ENCODE peak calls at places on chromosomes 11 and 22, in ten cellular contexts. G is suprapubic skin, D is activated B cell treated with CpG ODN at 0.5 μM for 24 hours, Q is cardiac muscle cell, L is tibial nerve, N is body of pancreas, J is lung, I is GM10248, K is choroid plexus epithelial cell, E is upper lobe of right lung. T is an unnamed sample.
A peak's percentile ranks its signal among the peaks of the same experiment; 100 is the strongest.

GRCh38 chr11:2777396-2777795 is 77.6 kb upstream of the KCNQ1OT1 start:
- DNase-seq in D (no peak), L (peak; percentile 6), E (peak; percentile 56), J (peak; percentile 26), I (no peak), K (no peak), Q (no peak), G (no peak), N (peak; percentile 30), T (no peak)

GRCh38 chr11:57571631-57572030 is 4.2 kb upstream of the UBE2L6 start:
- DNase-seq in J (no peak), D (no peak), N (no peak), Q (no peak), L (no peak), G (no peak), K (no peak), I (no peak), E (no peak), T (no peak)

GRCh38 chr11:24198458-24198857 is 298.4 kb upstream of the LUZP2 start:
- DNase-seq in N (no peak), E (no peak), J (no peak), K (peak; percentile 29), D (no peak), Q (no peak), I (no peak), G (no peak), L (no peak), T (no peak)

GRCh38 chr22:44191036-44191454 is 10.3 kb downstream of the PARVG start:
- DNase-seq in L (no peak), K (no peak), D (peak; percentile 61), I (peak; percentile 63), Q (no peak), N (no peak), G (no peak), J (no peak), E (peak; percentile 48), T (peak; percentile 69)

GRCh38 chr22:28029962-28030361 is 110.9 kb upstream of the PITPNB start:
- DNase-seq in J (no peak), D (no peak), Q (no peak), G (no peak), N (no peak), I (no peak), L (no peak), E (peak; percentile 48), K (no peak), T (no peak)

GRCh38 chr11:118532852-118533768 is 2.1 kb downstream of the TMEM25 start:
- DNase-seq in D (no peak), I (no peak), L (no peak), J (no peak), K (no peak), E (no peak), G (no peak), N (no peak), Q (no peak), T (no peak)

GRCh38 chr11:504053-504993 is 2.7 kb downstream of the RNH1 start:
- DNase-seq in D (peak; percentile 27), E (peak; percentile 81), I (no peak), K (peak; percentile 60), G (peak; percentile 80), J (peak; percentile 58), N (no peak), L (no peak), Q (no peak), T (no peak)

GRCh38 chr11:69939551-69940245 is 120.5 kb upstream of the FGF3 start:
- DNase-seq in N (peak; percentile 58), I (no peak), J (peak; percentile 57), E (peak; percentile 68), Q (peak; percentile 82), L (no peak), G (no peak), K (peak; percentile 52), D (no peak), T (no peak)

GRCh38 chr11:124707813-124708212 is 31.9 kb upstream of the NRGN start:
- DNase-seq in Q (no peak), J (no peak), E (no peak), I (no peak), N (no peak), D (no peak), K (no peak), G (no peak), L (no peak), T (no peak)

GRCh38 chr11:32162906-32163305 is 72.0 kb downstream of the RCN1 start:
- DNase-seq in K (no peak), Q (no peak), E (no peak), L (no peak), D (no peak), I (no peak), G (no peak), N (no peak), J (no peak), T (no peak)

GRCh38 chr11:118643142-118643994 is 36.0 kb downstream of the PHLDB1 start:
- DNase-seq in G (no peak), N (peak; percentile 73), L (no peak), K (no peak), E (no peak), J (no peak), I (no peak), Q (no peak), D (no peak), T (no peak)

GRCh38 chr11:11567862-11568650 is 53.7 kb downstream of the GALNT18 start:
- DNase-seq in K (no peak), G (no peak), E (no peak), Q (no peak), N (no peak), I (no peak), D (no peak), J (no peak), L (no peak), T (no peak)

GRCh38 chr22:30113494-30113893 is 33.2 kb downstream of the HORMAD2 start:
- DNase-seq in E (no peak), L (no peak), J (no peak), Q (no peak), K (no peak), D (no peak), N (no peak), G (no peak), I (no peak), T (no peak)

GRCh38 chr11:96084610-96085348 is 160.9 kb upstream of the MTMR2 start:
- DNase-seq in N (no peak), G (no peak), L (no peak), K (peak; percentile 56), D (no peak), J (no peak), I (no peak), Q (no peak), E (no peak), T (no peak)

DNA sequence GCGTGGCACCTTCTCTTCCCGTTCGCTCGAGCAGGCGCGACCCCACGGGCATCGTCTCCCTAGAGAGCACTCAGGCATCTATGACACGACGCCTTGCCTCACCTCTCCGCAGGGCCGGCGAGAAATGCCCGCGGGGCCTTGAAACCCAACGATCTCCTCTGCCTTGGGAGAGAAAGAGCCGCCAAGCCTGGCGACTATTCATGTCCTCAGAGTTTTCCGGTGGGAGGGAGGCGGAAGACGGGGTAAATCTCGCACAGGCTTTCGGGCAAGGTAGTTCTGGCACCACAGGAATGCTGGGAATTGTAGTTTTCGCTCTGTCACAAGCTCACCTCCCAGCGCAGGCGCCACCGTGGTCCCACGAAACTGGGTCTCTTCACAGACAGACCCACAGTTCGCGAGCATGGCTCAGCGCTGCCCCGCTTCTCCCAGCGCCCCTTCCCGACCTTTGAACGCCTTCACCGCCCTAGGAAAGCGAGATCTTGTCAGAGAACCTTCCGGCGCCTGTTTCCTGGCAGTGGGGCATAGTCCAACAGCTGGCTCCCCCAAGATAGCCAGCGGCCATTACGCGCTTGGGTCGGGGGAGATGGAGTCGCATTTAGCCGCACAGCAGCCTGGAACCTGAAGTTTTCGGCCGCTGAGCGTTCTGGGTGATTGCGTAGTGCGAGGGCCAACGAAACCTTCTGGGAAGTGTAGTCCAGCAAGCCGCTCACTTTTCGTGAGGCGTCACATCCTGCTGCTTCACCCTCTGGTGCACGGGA is at the start of gene CCDC90B:
- DNase-seq in K (peak; percentile 99), N (peak; percentile 98), Q (peak; percentile 97), J (peak; percentile 96), G (peak; percentile 96), I (peak; percentile 93), E (peak; percentile 96), L (peak; percentile 87), D (peak; percentile 86), T (peak; percentile 94)
- TF ChIP-seq CTCF in K (no peak), N (peak; percentile 24), Q (peak; percentile 23), J (no peak), G (no peak), I (peak; percentile 62), E (no peak), L (peak; percentile 44), D (no peak), T (peak; percentile 30)

GRCh38 chr22:19105867-19106802 is 16.1 kb downstream of the DGCR2 start:
- DNase-seq in Q (no peak), J (no peak), D (no peak), I (no peak), K (no peak), L (no peak), N (peak; percentile 37), E (peak; percentile 63), G (peak; percentile 68), T (no peak)
- TF ChIP-seq CTCF in Q (no peak), J (no peak), D (no peak), I (peak; percentile 44), K (peak; percentile 38), L (no peak), N (no peak), E (peak; percentile 17), G (no peak), T (peak; percentile 69)

GRCh38 chr11:39374963-39375698 is 2084.3 kb downstream of the LRRC4C start:
- DNase-seq in G (no peak), Q (peak; percentile 51), J (no peak), N (no peak), L (no peak), K (peak; percentile 33), I (peak; percentile 14), D (no peak), E (no peak), T (no peak)
- TF ChIP-seq CTCF in G (peak; percentile 40), Q (peak; percentile 40), J (no peak), N (peak; percentile 49), L (peak; percentile 29), K (peak; percentile 43), I (peak; percentile 54), D (no peak), E (peak; percentile 66), T (peak; percentile 57)

GRCh38 chr22:50148991-50149721 is 21.4 kb upstream of the PANX2 start:
- DNase-seq in G (no peak), E (peak; percentile 88), Q (peak; percentile 80), I (peak; percentile 92), N (peak; percentile 74), D (peak; percentile 67), L (no peak), K (peak; percentile 58), J (peak; percentile 67), T (peak; percentile 69)

GRCh38 chr22:50148166-50148500 is 22.4 kb upstream of the PANX2 start:
- DNase-seq in D (no peak), I (no peak), Q (no peak), K (no peak), N (no peak), E (no peak), L (no peak), G (no peak), J (no peak), T (no peak)

GRCh38 chr22:50144005-50144614 is 26.4 kb upstream of the PANX2 start:
- DNase-seq in D (no peak), L (no peak), I (no peak), Q (no peak), G (peak; percentile 71), J (no peak), K (no peak), E (no peak), N (no peak), T (no peak)

GRCh38 chr22:50145741-50146439 is 24.6 kb upstream of the PANX2 start:
- DNase-seq in I (no peak), L (no peak), J (no peak), G (peak; percentile 53), Q (peak; percentile 24), E (no peak), N (no peak), K (no peak), D (no peak), T (no peak)

GRCh38 chr22:50146440-50147228 is 23.9 kb upstream of the PANX2 start:
- DNase-seq in E (peak; percentile 77), Q (peak; percentile 58), D (no peak), L (peak; percentile 40), K (peak; percentile 88), J (peak; percentile 62), G (peak; percentile 81), I (peak; percentile 61), N (peak; percentile 64), T (no peak)
- TF ChIP-seq CTCF in E (peak; percentile 74), Q (peak; percentile 93), D (no peak), L (peak; percentile 80), K (peak; percentile 98), J (peak; percentile 52), G (peak; percentile 70), I (no peak), N (peak; percentile 91), T (no peak)

T was measured in GM06990.